ENCODE peak calls at places on chromosomes 2 and 18, in five cellular contexts. One of them, this sample, is unnamed.

GRCh38 chr2:165203689-165204559 is at the start of gene SCN3A:
- DNase-seq in psoas muscle: no peak
- DNase-seq in IMR-90: peak
- DNase-seq in fibroblast of the aortic adventitia: peak
- DNase-seq in fibroblast of lung: peak
- DNase-seq in this sample: peak

GRCh38 chr2:48768669-48769068 is 13.1 kb upstream of the LHCGR start:
- DNase-seq in psoas muscle: no peak
- DNase-seq in IMR-90: no peak
- DNase-seq in fibroblast of the aortic adventitia: no peak
- DNase-seq in fibroblast of lung: no peak
- DNase-seq in this sample: no peak

GRCh38 chr2:231464576-231465540 is 574 bp upstream of the NCL start:
- DNase-seq in psoas muscle: peak
- DNase-seq in IMR-90: no peak
- DNase-seq in fibroblast of the aortic adventitia: no peak
- DNase-seq in fibroblast of lung: peak
- DNase-seq in this sample: no peak

GRCh38 chr2:158580760-158581159 is 124.0 kb downstream of the PKP4 start:
- DNase-seq in psoas muscle: no peak
- DNase-seq in IMR-90: no peak
- DNase-seq in fibroblast of the aortic adventitia: no peak
- DNase-seq in fibroblast of lung: no peak
- DNase-seq in this sample: no peak

GRCh38 chr2:23615216-23616020 is 230.4 kb downstream of the KLHL29 start:
- DNase-seq in psoas muscle: no peak
- DNase-seq in IMR-90: no peak
- DNase-seq in fibroblast of the aortic adventitia: no peak
- DNase-seq in fibroblast of lung: no peak
- DNase-seq in this sample: no peak

GRCh38 chr2:105754011-105754410 is 9.3 kb downstream of the NCK2 start:
- DNase-seq in psoas muscle: no peak
- DNase-seq in IMR-90: no peak
- DNase-seq in fibroblast of the aortic adventitia: no peak
- DNase-seq in fibroblast of lung: no peak
- DNase-seq in this sample: no peak

GRCh38 chr2:144354953-144355352 is 165.0 kb downstream of the ZEB2 start:
- DNase-seq in psoas muscle: no peak
- DNase-seq in IMR-90: peak
- DNase-seq in fibroblast of the aortic adventitia: no peak
- DNase-seq in fibroblast of lung: peak
- DNase-seq in this sample: no peak

GRCh38 chr2:73173781-73174180 is 28.6 kb upstream of the NOTO start:
- DNase-seq in psoas muscle: no peak
- DNase-seq in IMR-90: no peak
- DNase-seq in fibroblast of the aortic adventitia: no peak
- DNase-seq in fibroblast of lung: no peak
- DNase-seq in this sample: no peak

GRCh38 chr18:77622009-77622692 is 372.5 kb downstream of the GALR1 start:
- DNase-seq in psoas muscle: no peak
- DNase-seq in IMR-90: no peak
- DNase-seq in fibroblast of the aortic adventitia: no peak
- DNase-seq in fibroblast of lung: no peak
- DNase-seq in this sample: no peak

GRCh38 chr2:740446-741293 is 63.5 kb upstream of the TMEM18 start:
- DNase-seq in psoas muscle: peak
- DNase-seq in IMR-90: peak
- DNase-seq in fibroblast of the aortic adventitia: peak
- DNase-seq in fibroblast of lung: peak
- DNase-seq in this sample: peak

GRCh38 chr2:24717263-24717951 is 75.8 kb downstream of the PTRHD1 start:
- DNase-seq in psoas muscle: no peak
- DNase-seq in IMR-90: no peak
- DNase-seq in fibroblast of the aortic adventitia: no peak
- DNase-seq in fibroblast of lung: no peak
- DNase-seq in this sample: no peak

GRCh38 chr2:12432985-12433640 is 283.6 kb upstream of the TRIB2 start:
- DNase-seq in psoas muscle: no peak
- DNase-seq in IMR-90: peak
- DNase-seq in fibroblast of the aortic adventitia: peak
- DNase-seq in fibroblast of lung: peak
- DNase-seq in this sample: no peak

GRCh38 chr18:40868110-40868858 is 1086.8 kb upstream of the PIK3C3 start:
- DNase-seq in psoas muscle: no peak
- DNase-seq in IMR-90: peak
- DNase-seq in fibroblast of the aortic adventitia: peak
- DNase-seq in fibroblast of lung: peak
- DNase-seq in this sample: peak

GRCh38 chr2:184210329-184210728 is 388.0 kb upstream of the ZNF804A start:
- DNase-seq in psoas muscle: no peak
- DNase-seq in IMR-90: no peak
- DNase-seq in fibroblast of the aortic adventitia: no peak
- DNase-seq in fibroblast of lung: no peak
- DNase-seq in this sample: no peak

GRCh38 chr18:22169889-22170420 is 566 bp downstream of the GATA6 start:
- DNase-seq in psoas muscle: peak
- DNase-seq in IMR-90: peak
- DNase-seq in fibroblast of the aortic adventitia: peak
- DNase-seq in fibroblast of lung: peak
- DNase-seq in this sample: no peak

GRCh38 chr2:195995499-195995898 is 73.1 kb downstream of the DNAH7 start:
- DNase-seq in psoas muscle: no peak
- DNase-seq in IMR-90: no peak
- DNase-seq in fibroblast of the aortic adventitia: no peak
- DNase-seq in fibroblast of lung: no peak
- DNase-seq in this sample: no peak

GRCh38 chr2:67600472-67600871 is 203.3 kb downstream of the ETAA1 start:
- DNase-seq in psoas muscle: no peak
- DNase-seq in IMR-90: no peak
- DNase-seq in fibroblast of the aortic adventitia: no peak
- DNase-seq in fibroblast of lung: no peak
- DNase-seq in this sample: no peak

GRCh38 chr2:233477548-233478433 is 88.8 kb downstream of the USP40 start:
- DNase-seq in psoas muscle: no peak
- DNase-seq in IMR-90: no peak
- DNase-seq in fibroblast of the aortic adventitia: no peak
- DNase-seq in fibroblast of lung: no peak
- DNase-seq in this sample: no peak

GRCh38 chr2:240208096-240208495 is 67.6 kb upstream of the OTOS start:
- DNase-seq in psoas muscle: no peak
- DNase-seq in IMR-90: no peak
- DNase-seq in fibroblast of the aortic adventitia: no peak
- DNase-seq in fibroblast of lung: no peak
- DNase-seq in this sample: no peak

GRCh38 chr2:232482301-232483238 is 5.1 kb downstream of the ECEL1 start:
- DNase-seq in psoas muscle: no peak
- DNase-seq in IMR-90: no peak
- DNase-seq in fibroblast of the aortic adventitia: no peak
- DNase-seq in fibroblast of lung: no peak
- DNase-seq in this sample: no peak

GRCh38 chr2:108345941-108346340 is 31.8 kb upstream of the SULT1C4 start:
- DNase-seq in psoas muscle: no peak
- DNase-seq in IMR-90: no peak
- DNase-seq in fibroblast of the aortic adventitia: no peak
- DNase-seq in fibroblast of lung: no peak
- DNase-seq in this sample: no peak

GRCh38 chr2:216651370-216651881 is 18.2 kb downstream of the IGFBP2 start:
- DNase-seq in psoas muscle: no peak
- DNase-seq in IMR-90: peak
- DNase-seq in fibroblast of the aortic adventitia: peak
- DNase-seq in fibroblast of lung: peak
- DNase-seq in this sample: peak

GRCh38 chr2:20648831-20649230 is 2.1 kb downstream of the HS1BP3 start:
- DNase-seq in psoas muscle: no peak
- DNase-seq in IMR-90: no peak
- DNase-seq in fibroblast of the aortic adventitia: no peak
- DNase-seq in fibroblast of lung: no peak
- DNase-seq in this sample: no peak

GRCh38 chr2:65589667-65590066 is 157.3 kb upstream of the SPRED2 start:
- DNase-seq in psoas muscle: no peak
- DNase-seq in IMR-90: no peak
- DNase-seq in fibroblast of the aortic adventitia: no peak
- DNase-seq in fibroblast of lung: no peak
- DNase-seq in this sample: no peak

GRCh38 chr2:154908312-154908711 is 209.8 kb downstream of the KCNJ3 start:
- DNase-seq in psoas muscle: no peak
- DNase-seq in IMR-90: no peak
- DNase-seq in fibroblast of the aortic adventitia: no peak
- DNase-seq in fibroblast of lung: no peak
- DNase-seq in this sample: no peak

GRCh38 chr2:223949241-223949640 is 4.1 kb upstream of the WDFY1 start:
- DNase-seq in psoas muscle: no peak
- DNase-seq in IMR-90: no peak
- DNase-seq in fibroblast of the aortic adventitia: no peak
- DNase-seq in fibroblast of lung: no peak
- DNase-seq in this sample: no peak

GRCh38 chr18:3910507-3910906 is 460.5 kb downstream of the TGIF1 start:
- DNase-seq in psoas muscle: no peak
- DNase-seq in IMR-90: peak
- DNase-seq in fibroblast of the aortic adventitia: peak
- DNase-seq in fibroblast of lung: no peak
- DNase-seq in this sample: no peak

GRCh38 chr2:3244486-3244885 is 133.1 kb downstream of the EIPR1 start:
- DNase-seq in psoas muscle: no peak
- DNase-seq in IMR-90: no peak
- DNase-seq in fibroblast of the aortic adventitia: no peak
- DNase-seq in fibroblast of lung: no peak
- DNase-seq in this sample: no peak

GRCh38 chr18:79578396-79579260 is 101.0 kb upstream of the CTDP1 start:
- DNase-seq in psoas muscle: no peak
- DNase-seq in IMR-90: no peak
- DNase-seq in fibroblast of the aortic adventitia: no peak
- DNase-seq in fibroblast of lung: no peak
- DNase-seq in this sample: no peak

GRCh38 chr2:226660524-226660923 is 139.1 kb downstream of the IRS1 start:
- DNase-seq in psoas muscle: peak
- DNase-seq in IMR-90: peak
- DNase-seq in fibroblast of the aortic adventitia: peak
- DNase-seq in fibroblast of lung: peak
- DNase-seq in this sample: no peak

GRCh38 chr2:179057737-179058136 is 7.8 kb upstream of the CCDC141 start:
- DNase-seq in psoas muscle: no peak
- DNase-seq in IMR-90: no peak
- DNase-seq in fibroblast of the aortic adventitia: no peak
- DNase-seq in fibroblast of lung: no peak
- DNase-seq in this sample: no peak

GRCh38 chr18:56593906-56594305 is 44.5 kb downstream of the TXNL1 start:
- DNase-seq in psoas muscle: no peak
- DNase-seq in IMR-90: peak
- DNase-seq in fibroblast of the aortic adventitia: peak
- DNase-seq in fibroblast of lung: peak
- DNase-seq in this sample: no peak

GRCh38 chr2:86037141-86037794 is 68.4 kb downstream of the POLR1A start:
- DNase-seq in psoas muscle: peak
- DNase-seq in IMR-90: peak
- DNase-seq in fibroblast of the aortic adventitia: peak
- DNase-seq in fibroblast of lung: peak
- DNase-seq in this sample: peak

GRCh38 chr2:208501217-208501616 is 94.6 kb downstream of the PTH2R start:
- DNase-seq in psoas muscle: no peak
- DNase-seq in IMR-90: no peak
- DNase-seq in fibroblast of the aortic adventitia: no peak
- DNase-seq in fibroblast of lung: no peak
- DNase-seq in this sample: no peak

GRCh38 chr2:88563134-88563533 is 64.1 kb downstream of the EIF2AK3 start:
- DNase-seq in psoas muscle: no peak
- DNase-seq in IMR-90: peak
- DNase-seq in fibroblast of the aortic adventitia: peak
- DNase-seq in fibroblast of lung: peak
- DNase-seq in this sample: no peak

GRCh38 chr2:223797811-223798721 is 39.3 kb downstream of the AP1S3 start:
- DNase-seq in psoas muscle: no peak
- DNase-seq in IMR-90: peak
- DNase-seq in fibroblast of the aortic adventitia: peak
- DNase-seq in fibroblast of lung: peak
- DNase-seq in this sample: no peak

GRCh38 chr2:127082974-127083373 is 24.0 kb downstream of the BIN1 start:
- DNase-seq in psoas muscle: no peak
- DNase-seq in IMR-90: peak
- DNase-seq in fibroblast of the aortic adventitia: peak
- DNase-seq in fibroblast of lung: peak
- DNase-seq in this sample: no peak

GRCh38 chr2:127086800-127087737 is 19.9 kb downstream of the BIN1 start:
- DNase-seq in psoas muscle: peak
- DNase-seq in IMR-90: peak
- DNase-seq in fibroblast of the aortic adventitia: peak
- DNase-seq in fibroblast of lung: peak
- DNase-seq in this sample: no peak

GRCh38 chr2:127083819-127084503 is 23.0 kb downstream of the BIN1 start:
- DNase-seq in psoas muscle: peak
- DNase-seq in IMR-90: peak
- DNase-seq in fibroblast of the aortic adventitia: peak
- DNase-seq in fibroblast of lung: peak
- DNase-seq in this sample: no peak

GRCh38 chr2:127085260-127085666 is 21.7 kb downstream of the BIN1 start:
- DNase-seq in psoas muscle: peak
- DNase-seq in IMR-90: peak
- DNase-seq in fibroblast of the aortic adventitia: peak
- DNase-seq in fibroblast of lung: no peak
- DNase-seq in this sample: no peak

GRCh38 chr2:127084611-127085031 is 22.3 kb downstream of the BIN1 start:
- DNase-seq in psoas muscle: peak
- DNase-seq in IMR-90: no peak
- DNase-seq in fibroblast of the aortic adventitia: no peak
- DNase-seq in fibroblast of lung: no peak
- DNase-seq in this sample: no peak
- H3K4me3 ChIP-seq in psoas muscle: peak
- H3K4me3 ChIP-seq in IMR-90: no peak
- H3K4me3 ChIP-seq in fibroblast of the aortic adventitia: peak
- H3K4me3 ChIP-seq in fibroblast of lung: no peak
- H3K4me3 ChIP-seq in this sample: no peak

GRCh38 chr2:191571163-191571769 is 106.7 kb upstream of the NABP1 start:
- DNase-seq in psoas muscle: no peak
- DNase-seq in IMR-90: peak
- DNase-seq in fibroblast of the aortic adventitia: peak
- DNase-seq in fibroblast of lung: peak
- DNase-seq in this sample: peak
- TF ChIP-seq CTCF in psoas muscle: peak
- TF ChIP-seq CTCF in IMR-90: peak
- TF ChIP-seq CTCF in fibroblast of the aortic adventitia: peak
- TF ChIP-seq CTCF in fibroblast of lung: peak
- TF ChIP-seq CTCF in this sample: peak

DNA sequence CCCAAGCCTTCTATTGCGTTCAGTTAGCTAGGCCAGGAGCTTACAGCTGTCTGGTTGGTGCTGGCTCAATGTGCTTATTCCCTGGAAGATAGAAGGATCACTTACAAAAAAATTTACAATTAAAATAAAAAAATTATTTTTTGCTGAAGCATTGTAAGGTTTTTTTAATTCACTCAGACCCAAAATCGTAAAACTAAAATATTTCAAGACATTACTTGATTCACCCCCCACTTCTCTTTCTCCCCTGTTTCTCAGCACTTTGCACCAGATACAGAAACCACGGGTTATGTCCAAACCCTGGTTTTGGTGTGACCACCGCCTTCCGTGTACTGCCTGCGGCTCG is 901 bp upstream of the PTPRM start:
- DNase-seq in psoas muscle: no peak
- DNase-seq in IMR-90: no peak
- DNase-seq in fibroblast of the aortic adventitia: no peak
- DNase-seq in fibroblast of lung: peak
- DNase-seq in this sample: no peak
- H3K4me3 ChIP-seq in psoas muscle: peak
- H3K4me3 ChIP-seq in IMR-90: peak
- H3K4me3 ChIP-seq in fibroblast of the aortic adventitia: peak
- H3K4me3 ChIP-seq in fibroblast of lung: peak
- H3K4me3 ChIP-seq in this sample: peak

GRCh38 chr2:235651643-235652042 is 157.8 kb downstream of the AGAP1 start:
- DNase-seq in psoas muscle: no peak
- DNase-seq in IMR-90: no peak
- DNase-seq in fibroblast of the aortic adventitia: no peak
- DNase-seq in fibroblast of lung: no peak
- DNase-seq in this sample: no peak
- TF ChIP-seq CTCF in psoas muscle: no peak
- TF ChIP-seq CTCF in IMR-90: no peak
- TF ChIP-seq CTCF in fibroblast of the aortic adventitia: no peak
- TF ChIP-seq CTCF in fibroblast of lung: no peak
- TF ChIP-seq CTCF in this sample: no peak

This sample was measured in HFF-Myc.